ENCODE peak calls at places on chromosomes 5 and 9, in six cellular contexts. R is A549, W is endothelial cell of umbilical vein, U is GM12878, D is K562, V is HepG2. S is an unnamed sample.
A peak's percentile ranks its signal among the peaks of the same experiment; 100 is the strongest.

GRCh38 chr5:86665984-86666760 is 48.4 kb downstream of the COX7C start:
- DNase-seq in W (no peak), R (no peak), V (no peak), D (no peak), U (peak; percentile 21), S (no peak)

GRCh38 chr9:105158020-105158419 is 86.4 kb upstream of the SLC44A1 start:
- DNase-seq in D (no peak), V (no peak), U (no peak), W (no peak), R (no peak), S (no peak)

GRCh38 chr5:139872052-139872766 is 76.6 kb downstream of the PSD2 start:
- DNase-seq in U (no peak), V (no peak), W (no peak), R (no peak), D (no peak), S (no peak)

GRCh38 chr5:121218086-121218485 is 633.6 kb upstream of the FTMT start:
- DNase-seq in W (peak; percentile 7), R (no peak), U (no peak), D (no peak), V (no peak), S (no peak)

GRCh38 chr5:64838376-64838775 is 69.6 kb downstream of the CWC27 start:
- DNase-seq in D (no peak), U (no peak), V (no peak), W (peak; percentile 52), R (no peak), S (no peak)

GRCh38 chr5:157915638-157916037 is 56.7 kb upstream of the CLINT1 start:
- DNase-seq in W (peak; percentile 84), D (no peak), V (peak; percentile 17), R (no peak), U (no peak), S (no peak)

GRCh38 chr9:94934816-94935328 is 208.4 kb downstream of the AOPEP start:
- DNase-seq in W (no peak), R (no peak), U (no peak), V (no peak), D (no peak), S (no peak)

GRCh38 chr5:139342423-139342723 is 719 bp downstream of the PAIP2 start:
- DNase-seq in R (no peak), U (no peak), V (no peak), W (no peak), D (peak; percentile 93), S (no peak)

GRCh38 chr5:32767948-32768427 is 56.9 kb downstream of the NPR3 start:
- DNase-seq in W (no peak), D (no peak), U (no peak), V (peak; percentile 80), R (peak; percentile 96), S (peak; percentile 15)

GRCh38 chr9:116276651-116277121 is 123.1 kb downstream of the PAPPA start:
- DNase-seq in D (no peak), R (no peak), U (no peak), V (no peak), W (no peak), S (no peak)

GRCh38 chr5:104412649-104413240 is 850.2 kb upstream of the NUDT12 start:
- DNase-seq in R (peak; percentile 0), D (no peak), V (peak; percentile 20), U (no peak), W (peak; percentile 26), S (peak; percentile 46)

GRCh38 chr5:95631991-95632675 is 12.2 kb downstream of the GPR150 start:
- DNase-seq in D (peak; percentile 29), V (peak; percentile 24), W (peak; percentile 68), R (no peak), U (no peak), S (peak; percentile 47)

GRCh38 chr5:150700600-150701377 is at the start of gene RBM22:
- DNase-seq in U (peak; percentile 57), W (peak; percentile 92), D (peak; percentile 83), V (peak; percentile 77), R (peak; percentile 74), S (peak; percentile 91)

GRCh38 chr9:112601646-112602045 is 115.0 kb downstream of the KIAA1958 start:
- DNase-seq in R (peak; percentile 6), U (no peak), V (no peak), D (no peak), W (no peak), S (no peak)

GRCh38 chr5:2891781-2892180 is 140.3 kb upstream of the IRX2 start:
- DNase-seq in V (no peak), W (no peak), R (no peak), D (no peak), U (no peak), S (no peak)

GRCh38 chr5:172173771-172174170 is 14.3 kb downstream of the STK10 start:
- DNase-seq in W (no peak), U (no peak), R (no peak), V (no peak), D (no peak), S (peak; percentile 88)

GRCh38 chr5:76765249-76765648 is 49.3 kb downstream of the F2R start:
- DNase-seq in W (no peak), U (no peak), V (no peak), D (no peak), R (no peak), S (no peak)

GRCh38 chr5:164235176-164235914 is 729.9 kb downstream of the MAT2B start:
- DNase-seq in V (no peak), R (no peak), W (peak; percentile 88), U (no peak), D (no peak), S (no peak)

GRCh38 chr9:24801344-24801743 is 255.6 kb upstream of the IZUMO3 start:
- DNase-seq in R (no peak), W (no peak), U (no peak), D (no peak), V (no peak), S (no peak)

GRCh38 chr9:133513214-133514088 is 11.3 kb downstream of the MYMK start:
- DNase-seq in V (no peak), R (no peak), D (no peak), W (no peak), U (no peak), S (no peak)

GRCh38 chr9:20618361-20618799 is 3.9 kb downstream of the MLLT3 start:
- DNase-seq in U (no peak), V (peak; percentile 14), D (no peak), W (peak; percentile 92), R (peak; percentile 18), S (no peak)

GRCh38 chr5:95251185-95251584 is 33.7 kb downstream of the MCTP1 start:
- DNase-seq in V (no peak), U (no peak), W (no peak), R (no peak), D (no peak), S (no peak)

GRCh38 chr5:627840-628239 is 15.7 kb downstream of the CEP72 start:
- DNase-seq in R (no peak), V (no peak), U (no peak), D (no peak), W (no peak), S (no peak)

GRCh38 chr5:30607301-30607700 is 586.2 kb upstream of the CDH6 start:
- DNase-seq in R (no peak), V (peak; percentile 45), D (no peak), U (no peak), W (no peak), S (no peak)

GRCh38 chr5:91598216-91598615 is 215.1 kb upstream of the ARRDC3 start:
- DNase-seq in D (no peak), V (no peak), W (no peak), U (no peak), R (no peak), S (no peak)

GRCh38 chr5:79235222-79235577 is 731 bp upstream of the JMY start:
- DNase-seq in R (no peak), W (no peak), U (no peak), V (peak; percentile 75), D (no peak), S (no peak)

GRCh38 chr5:159402328-159402727 is 72.0 kb upstream of the IL12B start:
- DNase-seq in W (no peak), R (no peak), U (no peak), V (no peak), D (no peak), S (no peak)

GRCh38 chr9:81394816-81395215 is 294.5 kb downstream of the TLE1 start:
- DNase-seq in U (no peak), W (peak; percentile 73), D (no peak), V (no peak), R (no peak), S (no peak)

GRCh38 chr9:26904070-26904469 is 11.5 kb upstream of the CAAP1 start:
- DNase-seq in U (no peak), V (no peak), W (no peak), D (no peak), R (no peak), S (no peak)

GRCh38 chr9:34363619-34364351 is 12.9 kb downstream of the MYORG start:
- DNase-seq in V (no peak), D (no peak), R (no peak), W (peak; percentile 73), U (no peak), S (no peak)

DNA sequence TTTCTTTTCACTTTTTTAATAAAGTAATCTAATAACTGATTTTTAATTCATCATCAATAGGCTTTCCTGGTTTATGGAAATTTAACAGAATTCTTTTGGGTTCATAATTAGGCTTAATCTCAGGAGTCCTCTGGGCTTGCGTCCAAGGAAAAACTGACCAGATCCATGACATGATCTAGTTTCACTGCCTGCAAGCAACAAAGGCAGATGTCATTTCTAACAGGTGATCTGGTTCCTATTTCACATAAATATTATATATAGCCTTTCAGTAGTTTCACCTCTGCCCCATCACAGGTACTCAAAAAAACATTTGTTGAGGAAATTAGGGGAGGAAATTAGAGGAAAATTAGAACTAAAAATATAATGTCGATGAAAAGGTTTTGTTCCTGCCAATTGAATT is 126.4 kb downstream of the FBXL17 start:
- DNase-seq in U (no peak), V (no peak), D (no peak), W (no peak), R (no peak), S (no peak)
- TF ChIP-seq MYC in U (no peak), V (no peak), D (no peak), W (no peak), R (no peak), S (no peak)

GRCh38 chr9:8632493-8632892 is 832.9 kb upstream of the DMAC1 start:
- DNase-seq in V (no peak), R (no peak), U (no peak), W (no peak), D (no peak), S (no peak)
- TF ChIP-seq MYC in V (no peak), R (no peak), U (no peak), W (no peak), D (no peak), S (no peak)

GRCh38 chr5:75235711-75236110 is 967 bp downstream of the ANKRD31 start:
- DNase-seq in W (no peak), U (no peak), R (no peak), V (no peak), D (peak; percentile 11), S (peak; percentile 12)
- TF ChIP-seq MYC in W (no peak), U (no peak), R (no peak), V (no peak), D (no peak), S (no peak)

DNA sequence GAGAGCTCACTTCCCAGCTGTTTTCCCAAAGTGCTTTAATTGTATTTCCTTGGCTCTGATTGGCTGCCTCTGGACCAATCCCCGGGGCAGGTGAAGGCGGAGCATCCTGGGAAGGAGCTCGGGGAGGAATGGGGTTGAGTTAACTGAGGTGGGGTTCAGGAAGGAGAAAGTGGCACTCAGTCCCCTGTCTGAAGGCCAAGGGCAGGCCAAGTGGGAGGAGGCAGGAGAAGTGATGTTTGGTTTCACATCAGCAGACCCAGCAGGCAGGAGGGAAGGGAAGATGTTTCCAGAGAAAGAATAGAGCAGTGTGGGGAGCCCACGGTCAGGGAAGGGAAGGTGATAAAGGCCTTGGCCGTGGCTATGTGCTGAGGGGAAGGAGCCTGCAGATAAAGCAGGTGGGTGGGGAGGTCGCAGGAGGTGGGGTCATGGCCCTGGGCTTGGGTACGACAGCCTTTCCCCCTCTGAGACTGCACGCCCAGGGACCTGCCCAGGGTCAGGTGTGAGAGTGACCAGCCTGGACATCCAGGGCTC is 3.1 kb downstream of the TSPAN17 start:
- DNase-seq in U (no peak), R (no peak), W (no peak), V (no peak), D (peak; percentile 73), S (no peak)
- TF ChIP-seq MYC in U (no peak), R (no peak), W (no peak), V (no peak), D (no peak), S (no peak)

S was measured in NB4.